ENCODE peak calls at places on chromosome 16, in ten cellular contexts. K is heart left ventricle, C is transverse colon, E is astrocyte, S is upper lobe of left lung, J is uterus, T is breast epithelium, N is heart right ventricle, Y is BJ, M is HCT116. Z is an unnamed sample.

GRCh38 chr16:82990155-82990554 is 363.4 kb downstream of the CDH13 start:
- DNase-seq in K (no peak), C (no peak), N (no peak), J (no peak), T (no peak), M (no peak), E (peak; percentile 74), Y (no peak), S (no peak), Z (no peak)

GRCh38 chr16:28326881-28327610 is 34.7 kb downstream of the SBK1 start:
- DNase-seq in Y (no peak), S (no peak), N (peak; percentile 51), T (no peak), K (peak; percentile 48), J (no peak), M (peak; percentile 26), E (peak; percentile 13), C (peak; percentile 75), Z (peak; percentile 79)

GRCh38 chr16:6602401-6602800 is 730.2 kb upstream of the RBFOX1 start:
- DNase-seq in N (no peak), T (no peak), J (no peak), E (no peak), K (no peak), M (no peak), C (no peak), Y (no peak), S (no peak), Z (no peak)

GRCh38 chr16:73240928-73241327 is 193.0 kb upstream of the ZFHX3 start:
- DNase-seq in Y (no peak), J (no peak), M (no peak), C (no peak), N (no peak), E (no peak), S (no peak), T (no peak), K (no peak), Z (no peak)

GRCh38 chr16:85403693-85404092 is 209.4 kb upstream of the GSE1 start:
- DNase-seq in S (no peak), J (peak; percentile 3), C (no peak), Y (no peak), T (no peak), K (peak; percentile 2), M (no peak), E (no peak), N (no peak), Z (no peak)

GRCh38 chr16:80902306-80903154 is 98.1 kb upstream of the CDYL2 start:
- DNase-seq in C (no peak), K (no peak), S (no peak), J (no peak), Y (no peak), T (no peak), E (no peak), N (no peak), M (no peak), Z (no peak)

GRCh38 chr16:57661510-57661909 is 6.6 kb upstream of the ADGRG3 start:
- DNase-seq in J (no peak), T (no peak), M (no peak), K (no peak), S (peak; percentile 53), Y (no peak), E (no peak), N (no peak), C (no peak), Z (no peak)

GRCh38 chr16:67666538-67667433 is at the start of the genes C16orf86 and ENKD1:
- DNase-seq in N (peak; percentile 88), T (peak; percentile 66), K (peak; percentile 89), C (peak; percentile 88), S (peak; percentile 96), M (peak; percentile 32), Y (no peak), E (peak; percentile 20), J (peak; percentile 84), Z (peak; percentile 94)

GRCh38 chr16:29973384-29974246 is at the start of gene TAOK2:
- DNase-seq in E (peak; percentile 97), T (peak; percentile 98), S (peak; percentile 99), C (peak; percentile 98), M (peak; percentile 98), J (peak; percentile 99), K (peak; percentile 99), N (peak; percentile 99), Y (peak; percentile 99), Z (peak; percentile 99)

GRCh38 chr16:29975811-29976511 is 2.3 kb downstream of the TAOK2 start:
- DNase-seq in S (no peak), Y (no peak), T (no peak), N (no peak), K (peak; percentile 19), M (no peak), E (no peak), J (no peak), C (no peak), Z (no peak)

GRCh38 chr16:29975134-29975538 is 1.5 kb downstream of the TAOK2 start:
- DNase-seq in C (no peak), S (no peak), N (no peak), E (no peak), Y (no peak), M (no peak), J (no peak), K (no peak), T (no peak), Z (no peak)

GRCh38 chr16:29972992-29973383 is 680 bp upstream of the TAOK2 start:
- DNase-seq in K (no peak), Y (no peak), M (no peak), N (no peak), S (no peak), E (no peak), C (no peak), T (no peak), J (no peak), Z (no peak)

GRCh38 chr16:29974291-29975133 is 844 bp downstream of the TAOK2 start:
- DNase-seq in J (peak; percentile 49), S (no peak), T (no peak), K (peak; percentile 73), C (peak; percentile 35), N (peak; percentile 34), Y (no peak), E (peak; percentile 9), M (no peak), Z (peak; percentile 70)
- TF ChIP-seq CTCF in J (peak; percentile 6), S (no peak), T (no peak), K (no peak), C (no peak), N (no peak), Y (no peak), E (no peak), M (no peak), Z (no peak)

GRCh38 chr16:15882563-15882962 is 5.8 kb downstream of the CEP20 start:
- DNase-seq in Y (no peak), T (no peak), K (no peak), J (no peak), N (no peak), C (no peak), E (no peak), S (no peak), M (no peak), Z (no peak)

GRCh38 chr16:15881794-15882379 is 6.5 kb downstream of the CEP20 start:
- DNase-seq in K (no peak), S (no peak), E (no peak), Y (no peak), J (no peak), M (no peak), T (no peak), C (no peak), N (no peak), Z (no peak)

GRCh38 chr16:15880434-15880833 is 8.0 kb downstream of the CEP20 start:
- DNase-seq in C (no peak), K (no peak), J (no peak), T (no peak), E (no peak), M (no peak), Y (no peak), S (no peak), N (no peak), Z (no peak)

GRCh38 chr16:15879255-15879804 is 9.1 kb downstream of the CEP20 start:
- DNase-seq in N (no peak), T (no peak), C (no peak), K (no peak), J (no peak), M (no peak), E (peak; percentile 87), Y (peak; percentile 81), S (no peak), Z (no peak)

DNA sequence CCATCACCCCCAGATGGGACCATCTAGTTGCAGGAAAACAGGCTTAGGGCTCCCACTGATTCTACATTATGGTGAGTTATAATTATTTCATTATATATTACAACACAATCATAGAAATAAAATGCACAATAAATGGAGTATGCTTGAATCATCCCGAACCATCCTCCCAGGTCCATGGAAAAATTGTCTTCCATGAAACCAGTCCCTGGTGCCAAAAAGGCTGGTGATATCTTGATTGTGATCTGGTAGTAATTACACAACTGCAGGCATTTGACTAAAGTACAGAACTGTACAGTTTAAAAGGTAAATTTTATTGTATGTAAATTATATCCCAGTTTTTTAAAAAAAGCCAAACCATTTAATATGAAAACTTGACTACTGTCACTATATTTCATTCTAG is 7.5 kb downstream of the CEP20 start:
- DNase-seq in C (no peak), M (no peak), S (no peak), T (no peak), J (no peak), K (no peak), Y (no peak), N (no peak), E (no peak), Z (no peak)
- H3K36me3 ChIP-seq in C (no peaks in the 10 kb centered on the region), M (peaks cover 20% of the 10 kb centered on the region), S (peaks cover 32% of the 10 kb centered on the region), T (no peaks in the 10 kb centered on the region), J (no peaks in the 10 kb centered on the region), K (no peaks in the 10 kb centered on the region), Y (peaks cover 3% of the 10 kb centered on the region), N (peaks cover 44% of the 10 kb centered on the region), E (peaks cover 11% of the 10 kb centered on the region), Z (peaks cover 45% of the 10 kb centered on the region)

DNA sequence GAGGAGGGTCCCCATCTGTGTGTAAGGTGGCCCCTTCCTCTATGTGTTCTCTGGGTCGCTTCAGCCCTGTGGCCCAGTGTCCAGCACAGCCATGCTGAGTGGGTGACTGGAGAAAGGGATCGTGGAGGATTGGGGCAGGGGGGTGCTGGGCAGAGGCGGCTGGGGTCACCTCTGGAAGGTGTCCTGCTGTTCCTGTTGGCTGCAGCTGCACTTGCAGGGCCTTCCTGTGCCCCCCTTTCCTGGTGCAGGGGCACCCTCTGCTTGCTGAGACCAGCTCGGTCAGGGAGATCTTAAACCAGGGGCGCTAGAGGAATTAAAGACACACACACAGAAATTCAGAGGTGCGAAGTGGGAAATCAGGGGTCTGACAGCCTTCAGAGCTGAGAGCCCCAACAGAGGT is 11.1 kb downstream of the IL32 start:
- DNase-seq in C (no peak), J (no peak), K (no peak), N (no peak), S (no peak), T (no peak), M (no peak), E (no peak), Y (no peak), Z (no peak)
- H3K4me3 ChIP-seq in C (no peak overlapping the region), J (no peak overlapping the region), K (no peak overlapping the region), N (no peak overlapping the region), S (no peak overlapping the region), T (no peak overlapping the region), M (no peak overlapping the region), E (no peak overlapping the region), Y (no peak overlapping the region), Z (no peak overlapping the region)

GRCh38 chr16:48115299-48115698 is 40.5 kb downstream of the ABCC12 start:
- DNase-seq in K (no peak), N (no peak), M (no peak), T (no peak), J (no peak), S (peak; percentile 68), C (no peak), Y (no peak), E (no peak), Z (no peak)

GRCh38 chr16:48112603-48113400 is 43.0 kb downstream of the ABCC12 start:
- DNase-seq in K (peak; percentile 46), S (no peak), T (no peak), C (no peak), J (no peak), Y (no peak), M (no peak), N (peak; percentile 34), E (no peak), Z (no peak)

GRCh38 chr16:48110982-48111381 is 44.8 kb downstream of the ABCC12 start:
- DNase-seq in J (no peak), S (no peak), T (no peak), M (no peak), K (no peak), Y (no peak), E (no peak), N (no peak), C (no peak), Z (no peak)

GRCh38 chr16:48114410-48114809 is 41.4 kb downstream of the ABCC12 start:
- DNase-seq in S (no peak), E (no peak), N (no peak), J (no peak), C (no peak), K (no peak), T (no peak), Y (no peak), M (no peak), Z (no peak)

GRCh38 chr16:48113471-48113870 is 42.3 kb downstream of the ABCC12 start:
- DNase-seq in E (no peak), Y (no peak), C (no peak), J (no peak), T (no peak), K (no peak), M (no peak), N (no peak), S (no peak), Z (no peak)
- TF ChIP-seq CTCF in E (no peak), Y (no peak), C (no peak), J (no peak), T (no peak), K (peak; percentile 10), M (peak; percentile 39), N (no peak), S (no peak), Z (no peak)